ENCODE peak calls at places on chromosomes 6 and 20, in seven cellular contexts. L is H7, I is heart right ventricle, P is AG08395, R is germinal center, Q is HTR-8/SVneo, G is mucosa of gallbladder. M is an unnamed sample.

GRCh38 chr6:31822038-31822821 is 5.3 kb upstream of the HSPA1B start:
- DNase-seq in R (peak), P (peak), G (peak), L (peak), Q (peak), I (peak), M (no peak)

GRCh38 chr6:134177753-134178229 is 125.4 kb upstream of the SLC2A12 start:
- DNase-seq in G (no peak), Q (no peak), I (no peak), R (no peak), L (no peak), P (peak), M (no peak)

GRCh38 chr20:4989570-4989969 is 11.7 kb downstream of the SLC23A2 start:
- DNase-seq in I (no peak), P (no peak), G (no peak), Q (no peak), R (peak), L (no peak), M (no peak)

GRCh38 chr6:110689275-110689935 is 125.9 kb downstream of the CDK19 start:
- DNase-seq in Q (no peak), I (no peak), R (no peak), G (no peak), P (no peak), L (no peak), M (no peak)

GRCh38 chr20:47929368-47930115 is 144.3 kb upstream of the SULF2 start:
- DNase-seq in Q (peak), L (no peak), R (no peak), P (peak), G (no peak), I (no peak), M (no peak)

GRCh38 chr6:52547647-52548352 is 29.1 kb downstream of the TRAM2 start:
- DNase-seq in P (no peak), I (no peak), G (peak), R (no peak), L (no peak), Q (peak), M (no peak)

GRCh38 chr6:107185570-107185969 is 70.3 kb upstream of the BEND3 start:
- DNase-seq in I (no peak), G (peak), R (no peak), P (peak), Q (peak), L (peak), M (peak)

GRCh38 chr6:163731215-163732013 is 316.9 kb downstream of the QKI start:
- DNase-seq in Q (no peak), R (no peak), G (no peak), P (no peak), L (no peak), I (no peak), M (no peak)

GRCh38 chr20:60810561-60810960 is 441.5 kb upstream of the CDH4 start:
- DNase-seq in R (no peak), G (no peak), L (no peak), I (no peak), P (no peak), Q (no peak), M (no peak)

GRCh38 chr6:148758492-148758891 is 11.7 kb downstream of the UST start:
- DNase-seq in P (no peak), R (peak), I (no peak), Q (no peak), L (no peak), G (no peak), M (no peak)

GRCh38 chr6:129601323-129601722 is 108.7 kb downstream of the ARHGAP18 start:
- DNase-seq in I (no peak), R (no peak), Q (no peak), P (no peak), L (no peak), G (no peak), M (no peak)

GRCh38 chr6:7236312-7237209 is 76.4 kb downstream of the SSR1 start:
- DNase-seq in I (no peak), R (no peak), P (no peak), L (no peak), G (no peak), Q (no peak), M (no peak)

GRCh38 chr6:111591370-111591900 is 14.2 kb downstream of the TRAF3IP2 start:
- DNase-seq in L (no peak), G (peak), P (peak), Q (peak), R (no peak), I (peak), M (no peak)

M was measured in frontal cortex.